ENCODE peak calls at places on chromosomes 1 and 21, in seven cellular contexts. S is A549, Z is adrenal gland, L is IMR-90, P is right lobe of liver, E is transverse colon, I is uterus. V is an unnamed sample.

GRCh38 chr1:65422241-65423203 is 2.1 kb downstream of the LEPR start:
- DNase-seq in S (no peak), Z (peak), L (peak), P (no peak), E (no peak), I (no peak), V (no peak)

GRCh38 chr1:231421616-231421970 is 494 bp downstream of the EGLN1 start:
- DNase-seq in S (no peak), Z (peak), L (peak), P (no peak), E (peak), I (peak), V (no peak)

GRCh38 chr1:30001452-30002039 is 721.8 kb downstream of the MATN1 start:
- DNase-seq in S (no peak), Z (no peak), L (no peak), P (no peak), E (no peak), I (no peak), V (no peak)

GRCh38 chr1:36703526-36704208 is 221.0 kb upstream of the CSF3R start:
- DNase-seq in S (peak), Z (peak), L (peak), P (peak), E (peak), I (peak), V (peak)

GRCh38 chr1:65001238-65001792 is 35.0 kb upstream of the JAK1 start:
- DNase-seq in S (no peak), Z (peak), L (peak), P (peak), E (peak), I (peak), V (no peak)

GRCh38 chr1:205356424-205357151 is at the start of gene KLHDC8A:
- DNase-seq in S (no peak), Z (no peak), L (no peak), P (no peak), E (no peak), I (peak), V (no peak)

GRCh38 chr1:27515626-27516025 is 25.7 kb upstream of the WASF2 start:
- DNase-seq in S (no peak), Z (no peak), L (no peak), P (no peak), E (no peak), I (no peak), V (no peak)

GRCh38 chr1:227437495-227438008 is 119.3 kb upstream of the CDC42BPA start:
- DNase-seq in S (peak), Z (no peak), L (peak), P (no peak), E (no peak), I (no peak), V (no peak)

GRCh38 chr21:43318841-43319781 is 107.8 kb downstream of the SIK1 start:
- DNase-seq in S (no peak), Z (peak), L (peak), P (no peak), E (peak), I (no peak), V (no peak)

GRCh38 chr1:234724517-234725176 is 114.7 kb upstream of the IRF2BP2 start:
- DNase-seq in S (peak), Z (peak), L (no peak), P (peak), E (peak), I (peak), V (no peak)

GRCh38 chr1:25065246-25066238 is 135.5 kb upstream of the RUNX3 start:
- DNase-seq in S (no peak), Z (no peak), L (peak), P (no peak), E (no peak), I (no peak), V (no peak)

GRCh38 chr1:31694069-31694909 is 9.5 kb downstream of the COL16A1 start:
- DNase-seq in S (no peak), Z (no peak), L (peak), P (no peak), E (no peak), I (no peak), V (no peak)

GRCh38 chr1:67367370-67368345 is 60.0 kb downstream of the IL12RB2 start:
- DNase-seq in S (peak), Z (peak), L (peak), P (peak), E (peak), I (peak), V (no peak)

GRCh38 chr1:165954940-165955339 is 127.5 kb downstream of the UCK2 start:
- DNase-seq in S (no peak), Z (no peak), L (peak), P (no peak), E (no peak), I (no peak), V (no peak)

GRCh38 chr1:50265790-50266314 is 157.1 kb downstream of the ELAVL4 start:
- DNase-seq in S (no peak), Z (peak), L (no peak), P (no peak), E (no peak), I (peak), V (no peak)

GRCh38 chr1:36924282-36924791 is 110.0 kb downstream of the GRIK3 start:
- DNase-seq in S (no peak), Z (peak), L (peak), P (peak), E (no peak), I (no peak), V (peak)

GRCh38 chr1:156073740-156074139 is 8.5 kb downstream of the MEX3A start:
- DNase-seq in S (no peak), Z (no peak), L (no peak), P (no peak), E (no peak), I (no peak), V (no peak)

GRCh38 chr1:84442256-84442655 is 36.8 kb upstream of the RPF1 start:
- DNase-seq in S (peak), Z (no peak), L (peak), P (no peak), E (no peak), I (no peak), V (no peak)

GRCh38 chr1:186819140-186819539 is 9.6 kb upstream of the PLA2G4A start:
- DNase-seq in S (no peak), Z (no peak), L (peak), P (no peak), E (no peak), I (no peak), V (no peak)

GRCh38 chr1:56063461-56063860 is 515.9 kb downstream of the PLPP3 start:
- DNase-seq in S (no peak), Z (no peak), L (no peak), P (no peak), E (no peak), I (no peak), V (no peak)

GRCh38 chr1:190754769-190755168 is 277.1 kb upstream of the BRINP3 start:
- DNase-seq in S (peak), Z (no peak), L (peak), P (no peak), E (no peak), I (no peak), V (no peak)

GRCh38 chr21:37566790-37567725 is 200.5 kb downstream of the DYRK1A start:
- DNase-seq in S (no peak), Z (no peak), L (no peak), P (no peak), E (no peak), I (no peak), V (no peak)

GRCh38 chr21:37563641-37564340 is 197.2 kb downstream of the DYRK1A start:
- DNase-seq in S (peak), Z (peak), L (peak), P (peak), E (peak), I (peak), V (peak)

GRCh38 chr21:37564341-37564923 is 197.9 kb downstream of the DYRK1A start:
- DNase-seq in S (peak), Z (peak), L (peak), P (peak), E (peak), I (peak), V (peak)

GRCh38 chr21:37564924-37565529 is 198.5 kb downstream of the DYRK1A start:
- DNase-seq in S (no peak), Z (peak), L (peak), P (no peak), E (no peak), I (no peak), V (no peak)

GRCh38 chr21:37565530-37566223 is 199.1 kb downstream of the DYRK1A start:
- DNase-seq in S (no peak), Z (no peak), L (peak), P (peak), E (no peak), I (no peak), V (no peak)
- TF ChIP-seq POLR2A in S (no peak), Z (no peak), L (no peak), P (peak), E (no peak), I (no peak), V (no peak)

DNA sequence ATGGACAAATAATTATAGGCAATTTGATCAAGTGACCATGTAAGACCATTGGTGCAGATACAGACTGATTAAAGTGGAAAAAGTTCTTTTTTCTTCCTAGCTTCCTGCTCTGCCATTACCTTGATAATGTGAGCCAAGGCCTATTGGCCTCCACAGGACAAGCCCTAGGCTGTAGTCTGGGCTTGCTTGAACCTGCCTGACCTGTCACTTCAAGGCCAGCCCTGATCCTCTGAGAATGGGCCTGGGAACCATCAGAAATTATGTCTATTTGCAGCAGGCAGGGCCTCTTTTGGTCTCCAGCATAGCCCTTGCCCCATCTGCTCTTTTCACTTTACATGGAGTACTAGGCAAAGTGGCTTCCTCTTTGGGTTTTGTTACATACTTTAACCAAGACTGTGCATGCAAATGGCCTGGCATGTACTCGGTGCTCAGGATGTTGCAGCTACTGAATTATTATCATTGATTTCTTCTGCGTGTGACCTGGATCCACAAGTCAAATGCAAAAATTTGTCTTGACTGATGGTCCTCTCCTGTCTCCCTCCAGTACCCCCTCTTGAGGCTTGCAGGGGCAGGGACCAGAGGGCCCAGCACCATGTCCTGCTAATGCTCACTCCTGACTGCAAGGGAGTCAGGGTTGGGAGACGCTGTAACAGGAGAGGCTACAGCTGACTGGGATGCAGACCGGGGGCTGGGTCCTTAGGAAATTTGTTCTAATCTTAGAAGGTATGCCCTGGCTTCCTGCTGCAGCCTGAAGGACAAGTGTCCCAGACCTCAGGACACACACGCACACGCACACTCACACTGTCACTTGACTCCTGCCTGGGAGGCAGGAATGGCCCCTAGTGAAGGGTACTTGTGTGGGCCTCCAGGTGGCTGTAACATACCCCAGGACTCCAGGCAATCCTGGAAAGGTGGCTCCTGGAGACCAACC is 39.4 kb downstream of the RCSD1 start:
- DNase-seq in S (no peak), Z (no peak), L (no peak), P (no peak), E (no peak), I (no peak), V (no peak)
- TF ChIP-seq POLR2A in S (no peak), Z (no peak), L (no peak), P (no peak), E (no peak), I (no peak), V (no peak)

GRCh38 chr1:113928950-113929749 is at the start of gene HIPK1:
- DNase-seq in S (peak), Z (peak), L (peak), P (peak), E (peak), I (peak), V (peak)
- TF ChIP-seq POLR2A in S (peak), Z (peak), L (peak), P (peak), E (peak), I (peak), V (peak)

DNA sequence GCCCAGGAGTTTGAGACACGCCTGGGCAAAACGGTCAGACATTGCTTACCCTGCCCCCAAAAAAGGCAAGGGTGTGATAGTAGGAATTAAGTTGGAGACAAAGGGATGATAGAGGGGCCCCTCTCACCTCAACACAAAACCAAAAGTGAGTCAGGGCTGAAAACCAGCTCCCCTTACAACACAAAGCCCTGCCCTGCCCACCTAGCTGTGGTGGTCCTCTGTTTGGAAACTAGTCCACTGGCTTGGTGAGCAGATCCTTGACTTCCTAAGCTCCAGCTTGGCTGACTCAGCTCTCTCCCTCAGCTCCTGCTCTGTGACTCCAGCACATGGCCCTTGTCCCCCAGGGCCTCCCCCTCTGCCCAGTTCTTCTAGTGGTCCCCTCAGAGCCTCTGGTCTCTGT is 603.8 kb downstream of the PTPRC start:
- DNase-seq in S (no peak), Z (no peak), L (no peak), P (no peak), E (no peak), I (no peak), V (no peak)
- TF ChIP-seq POLR2A in S (no peak), Z (no peak), L (no peak), P (no peak), E (no peak), I (no peak), V (no peak)

DNA sequence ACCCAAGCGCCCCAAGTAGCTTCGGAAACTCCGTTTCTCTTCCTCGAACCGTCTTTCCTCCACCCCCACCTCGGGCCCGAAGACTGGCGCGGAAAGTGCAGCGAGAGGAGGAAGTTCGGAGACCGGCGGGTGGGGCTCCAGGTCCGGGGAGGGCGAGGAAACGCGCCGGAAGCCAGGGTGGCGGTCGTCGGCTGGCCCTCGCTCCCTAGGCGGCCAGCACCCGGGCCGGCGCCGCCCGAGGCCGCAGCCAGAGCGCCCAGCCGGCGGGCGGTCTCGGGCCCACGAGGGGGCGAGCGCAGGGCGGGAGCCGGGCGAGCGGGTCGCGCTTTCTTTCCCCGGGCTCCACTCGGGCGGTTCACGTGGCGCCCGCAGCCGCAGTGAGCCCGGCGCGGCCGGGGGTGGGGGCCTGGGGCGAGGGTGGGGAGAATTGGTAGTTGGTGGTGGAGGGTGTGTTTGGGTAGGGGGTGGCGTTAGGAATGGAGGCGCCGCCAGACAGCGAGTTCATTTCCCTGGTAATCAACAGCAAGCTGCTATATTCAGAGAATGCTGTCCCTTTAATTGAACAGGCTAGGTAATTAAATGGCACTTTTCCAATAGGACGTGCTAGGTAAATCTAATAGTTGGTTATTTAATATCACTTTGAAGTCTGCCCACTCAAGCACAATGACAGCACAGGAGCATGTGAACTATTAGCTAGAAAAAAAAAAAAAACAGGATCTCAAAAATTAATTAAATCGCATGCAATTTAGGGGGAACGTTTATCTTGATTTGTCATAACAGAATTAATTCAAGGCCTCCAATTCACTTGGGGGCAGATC is 6.7 kb downstream of the LMO4 start:
- DNase-seq in S (peak), Z (peak), L (peak), P (peak), E (peak), I (peak), V (peak)
- TF ChIP-seq POLR2A in S (peak), Z (no peak), L (no peak), P (peak), E (no peak), I (peak), V (no peak)

GRCh38 chr1:2405588-2406295 is 6.6 kb downstream of the PEX10 start:
- DNase-seq in S (no peak), Z (peak), L (peak), P (no peak), E (no peak), I (no peak), V (no peak)

GRCh38 chr1:2403273-2403672 is 9.1 kb downstream of the PEX10 start:
- DNase-seq in S (no peak), Z (no peak), L (no peak), P (no peak), E (no peak), I (no peak), V (no peak)

GRCh38 chr1:2402420-2402819 is 9.9 kb downstream of the PEX10 start:
- DNase-seq in S (no peak), Z (no peak), L (no peak), P (no peak), E (no peak), I (no peak), V (no peak)

GRCh38 chr1:2404890-2405511 is 7.4 kb downstream of the PEX10 start:
- DNase-seq in S (no peak), Z (peak), L (peak), P (no peak), E (no peak), I (no peak), V (no peak)

GRCh38 chr1:2404142-2404889 is 8.0 kb downstream of the PEX10 start:
- DNase-seq in S (no peak), Z (peak), L (no peak), P (no peak), E (no peak), I (no peak), V (no peak)
- TF ChIP-seq POLR2A in S (no peak), Z (no peak), L (no peak), P (no peak), E (no peak), I (no peak), V (no peak)

GRCh38 chr1:8121261-8122159 is 95.4 kb upstream of the ERRFI1 start:
- DNase-seq in S (no peak), Z (peak), L (peak), P (peak), E (peak), I (peak), V (peak)
- TF ChIP-seq POLR2A in S (no peak), Z (peak), L (no peak), P (no peak), E (peak), I (peak), V (no peak)

GRCh38 chr1:112257043-112257835 is 138.8 kb upstream of the CTTNBP2NL start:
- DNase-seq in S (no peak), Z (no peak), L (no peak), P (no peak), E (no peak), I (no peak), V (no peak)

GRCh38 chr1:112253366-112253765 is 142.6 kb upstream of the CTTNBP2NL start:
- DNase-seq in S (no peak), Z (no peak), L (no peak), P (no peak), E (no peak), I (no peak), V (no peak)

GRCh38 chr1:112251766-112252506 is 144.1 kb upstream of the CTTNBP2NL start:
- DNase-seq in S (peak), Z (no peak), L (peak), P (no peak), E (no peak), I (no peak), V (no peak)

GRCh38 chr1:112256413-112256812 is 139.6 kb upstream of the CTTNBP2NL start:
- DNase-seq in S (no peak), Z (no peak), L (no peak), P (no peak), E (no peak), I (no peak), V (no peak)

GRCh38 chr1:112255080-112255479 is 140.9 kb upstream of the CTTNBP2NL start:
- DNase-seq in S (no peak), Z (no peak), L (peak), P (no peak), E (no peak), I (no peak), V (no peak)
- TF ChIP-seq POLR2A in S (no peak), Z (no peak), L (no peak), P (no peak), E (no peak), I (no peak), V (no peak)

GRCh38 chr1:28755701-28756100 is 19.0 kb downstream of the YTHDF2 start:
- DNase-seq in S (no peak), Z (no peak), L (peak), P (no peak), E (no peak), I (no peak), V (no peak)
- TF ChIP-seq POLR2A in S (no peak), Z (no peak), L (no peak), P (no peak), E (no peak), I (no peak), V (no peak)

DNA sequence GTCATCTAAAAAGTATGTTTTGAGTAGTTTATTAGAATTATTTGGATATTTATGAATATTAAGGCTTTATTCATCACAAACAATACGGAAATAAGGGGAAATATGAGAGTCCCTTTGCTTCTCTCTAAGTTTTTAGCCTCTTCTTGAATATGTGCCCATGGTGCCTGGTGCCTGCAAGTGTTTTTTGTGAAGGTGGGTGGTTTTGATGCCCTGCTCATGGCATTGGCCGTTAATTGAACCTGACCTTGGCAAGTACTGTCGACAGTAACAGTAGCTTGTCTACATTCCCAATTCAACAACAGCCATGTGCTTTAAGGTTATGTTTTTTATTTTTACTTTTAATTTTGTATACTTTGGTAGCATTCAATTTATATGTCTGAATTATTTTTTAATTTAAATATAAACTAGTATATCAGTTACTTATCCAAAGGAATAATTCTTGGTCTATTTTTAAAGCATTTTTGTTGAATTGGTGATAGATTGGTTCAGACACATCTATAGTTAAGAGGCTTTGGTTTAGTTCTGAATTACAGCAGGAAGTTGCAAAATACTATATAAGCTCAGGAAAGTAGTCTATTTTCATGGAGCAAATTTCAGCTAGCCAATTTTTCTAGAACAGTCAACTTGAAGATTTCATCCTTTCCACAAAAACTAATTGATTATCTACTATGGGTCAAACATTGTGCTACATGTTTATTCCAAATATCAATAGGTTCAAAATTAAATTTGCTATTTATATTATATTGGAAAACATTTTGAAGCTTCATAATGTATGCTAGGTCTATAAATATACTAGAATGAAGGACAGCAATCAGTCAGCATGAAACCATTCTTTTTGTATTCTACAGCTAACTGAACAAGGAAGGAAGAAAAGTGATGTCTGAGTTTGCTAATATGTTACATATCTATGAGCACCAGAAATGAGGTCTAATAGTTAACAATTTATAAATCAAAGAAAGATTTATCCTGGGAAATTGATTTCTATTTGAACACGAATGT is 184.4 kb downstream of the MRPL39 start:
- DNase-seq in S (no peak), Z (no peak), L (no peak), P (no peak), E (no peak), I (no peak), V (no peak)
- TF ChIP-seq POLR2A in S (no peak), Z (no peak), L (no peak), P (no peak), E (no peak), I (no peak), V (no peak)